ENCODE peak calls at places on chromosomes 11 and 22, in seven cellular contexts. E, G, U, F, S, D and L are unnamed samples.
A peak's percentile ranks its signal among the peaks of the same experiment; 100 is the strongest.

GRCh38 chr11:73343076-73343833 is 32.9 kb upstream of the RELT start:
- DNase-seq in S (no peak), F (no peak), D (no peak), G (no peak), U (no peak), E (peak; percentile 44), L (no peak)

GRCh38 chr11:93843906-93844305 is 6.5 kb downstream of the VSTM5 start:
- DNase-seq in G (no peak), U (no peak), F (no peak), E (no peak), D (no peak), S (no peak), L (no peak)

GRCh38 chr11:47714554-47715081 is 551 bp downstream of the AGBL2 start:
- DNase-seq in S (peak; percentile 1), E (no peak), U (no peak), G (no peak), D (peak; percentile 22), F (no peak), L (peak; percentile 28)

GRCh38 chr11:134510641-134511040 is 98.6 kb upstream of the B3GAT1 start:
- DNase-seq in E (no peak), S (no peak), F (no peak), G (no peak), U (peak; percentile 43), D (no peak), L (peak; percentile 30)

GRCh38 chr22:17562906-17563870 is at the start of gene SLC25A18:
- DNase-seq in D (no peak), G (no peak), S (no peak), U (peak; percentile 78), E (no peak), F (no peak), L (no peak)

GRCh38 chr11:11281626-11282025 is 71.4 kb downstream of the CSNK2A3 start:
- DNase-seq in D (no peak), F (no peak), G (no peak), E (no peak), S (no peak), U (no peak), L (no peak)

GRCh38 chr11:126212089-126212660 is 593 bp downstream of the FAM118B start:
- DNase-seq in G (no peak), E (no peak), F (no peak), D (peak; percentile 26), U (no peak), S (no peak), L (no peak)

GRCh38 chr11:47436726-47437125 is 10.5 kb upstream of the PSMC3 start:
- DNase-seq in S (no peak), U (no peak), G (no peak), D (no peak), E (no peak), F (no peak), L (no peak)

GRCh38 chr11:126160345-126161145 is 50.9 kb downstream of the RPUSD4 start:
- DNase-seq in E (no peak), U (no peak), F (no peak), G (no peak), S (no peak), D (no peak), L (no peak)

GRCh38 chr11:44633641-44634040 is 68.2 kb downstream of the CD82 start:
- DNase-seq in G (no peak), D (no peak), F (no peak), E (no peak), U (no peak), S (no peak), L (peak; percentile 1)

GRCh38 chr22:16936625-16937024 is 71.4 kb downstream of the GAB4 start:
- DNase-seq in E (no peak), G (no peak), U (no peak), S (no peak), F (no peak), D (no peak), L (no peak)

GRCh38 chr11:59614277-59615131 is 1.1 kb downstream of the OSBP start:
- DNase-seq in U (no peak), D (peak; percentile 14), S (no peak), G (no peak), E (no peak), F (peak; percentile 1), L (no peak)

GRCh38 chr11:59615637-59616395 is at the start of gene OSBP:
- DNase-seq in G (peak; percentile 99), F (peak; percentile 100), U (peak; percentile 99), S (peak; percentile 94), D (peak; percentile 100), E (peak; percentile 97), L (peak; percentile 99)

GRCh38 chr11:59615132-59615636 is 390 bp downstream of the OSBP start:
- DNase-seq in G (peak; percentile 28), U (peak; percentile 90), E (no peak), F (peak; percentile 1), S (peak; percentile 68), D (no peak), L (peak; percentile 50)

GRCh38 chr11:59616396-59616982 is 915 bp upstream of the OSBP start:
- DNase-seq in E (no peak), G (no peak), U (peak; percentile 99), F (no peak), S (no peak), D (no peak), L (no peak)

DNA sequence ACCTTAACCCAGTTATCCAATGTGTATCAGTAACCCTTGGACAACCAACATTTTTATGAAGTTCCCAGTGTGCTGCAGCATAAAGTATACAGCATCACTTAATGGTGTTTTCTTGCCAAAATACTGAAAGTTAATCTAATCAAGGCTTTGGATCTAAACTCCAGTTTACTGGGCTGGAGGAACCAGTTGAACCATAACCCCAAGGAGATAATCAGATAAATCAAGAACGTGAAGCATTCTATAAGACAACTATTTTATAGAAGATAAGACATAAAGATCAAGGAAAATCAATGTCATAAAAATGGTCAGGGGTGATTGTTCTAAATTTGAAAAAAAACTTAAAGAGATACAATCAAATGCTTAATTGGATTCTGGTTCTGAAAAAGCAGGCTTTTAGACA is 2.3 kb upstream of the OSBP start:
- DNase-seq in S (no peak), U (no peak), E (no peak), D (no peak), F (no peak), G (no peak), L (no peak)
- TF ChIP-seq CTCF in S (no peak), U (no peak), E (no peak), D (no peak), F (no peak), G (no peak), L (no peak)

GRCh38 chr11:121443688-121444275 is 8.3 kb upstream of the SORL1 start:
- DNase-seq in F (no peak), E (no peak), D (no peak), G (no peak), U (no peak), S (no peak), L (peak; percentile 24)

GRCh38 chr11:121446752-121447156 is 5.4 kb upstream of the SORL1 start:
- DNase-seq in S (no peak), D (peak; percentile 21), E (peak; percentile 33), F (no peak), U (no peak), G (no peak), L (no peak)

GRCh38 chr11:121441533-121441932 is 10.6 kb upstream of the SORL1 start:
- DNase-seq in S (no peak), E (no peak), U (no peak), D (no peak), G (no peak), F (no peak), L (no peak)

GRCh38 chr11:121445071-121445768 is 6.9 kb upstream of the SORL1 start:
- DNase-seq in D (no peak), S (no peak), F (no peak), G (no peak), U (peak; percentile 55), E (no peak), L (peak; percentile 37)

GRCh38 chr11:121444508-121444907 is 7.6 kb upstream of the SORL1 start:
- DNase-seq in S (no peak), F (no peak), E (no peak), D (no peak), U (no peak), G (no peak), L (no peak)
- TF ChIP-seq CTCF in S (no peak), F (no peak), E (no peak), D (no peak), U (no peak), G (no peak), L (no peak)

GRCh38 chr11:9738126-9738525 is 74.2 kb downstream of the SWAP70 start:
- DNase-seq in F (no peak), D (peak; percentile 41), G (no peak), E (no peak), S (no peak), U (no peak), L (no peak)

GRCh38 chr11:9735919-9736318 is 72.0 kb downstream of the SWAP70 start:
- DNase-seq in F (no peak), S (no peak), U (no peak), E (no peak), D (no peak), G (no peak), L (no peak)

GRCh38 chr11:9735236-9735635 is 71.4 kb downstream of the SWAP70 start:
- DNase-seq in G (no peak), E (no peak), F (no peak), S (no peak), D (no peak), U (no peak), L (no peak)

GRCh38 chr11:9738700-9739099 is 74.8 kb downstream of the SWAP70 start:
- DNase-seq in G (no peak), U (no peak), F (no peak), E (no peak), D (no peak), S (no peak), L (no peak)

DNA sequence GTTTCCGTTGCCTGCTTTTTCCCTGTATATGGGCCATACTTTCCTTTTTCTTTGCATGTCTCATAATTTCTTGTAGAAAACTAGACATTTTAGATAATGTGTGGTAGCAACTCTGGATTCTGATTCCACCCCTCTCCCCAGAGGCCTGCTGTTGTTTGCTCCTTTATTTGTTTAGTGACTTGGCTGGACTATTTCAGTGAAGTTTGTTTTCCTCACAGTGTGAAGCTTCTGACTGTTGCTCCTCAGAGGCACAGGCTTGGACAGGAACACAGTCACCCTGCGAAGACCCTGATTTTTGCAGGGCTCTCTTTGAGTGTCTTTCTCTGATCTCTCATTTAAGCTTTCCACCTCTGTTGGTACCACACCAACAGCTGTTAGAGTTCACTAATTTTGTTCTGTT is 72.5 kb downstream of the SWAP70 start:
- DNase-seq in S (no peak), D (no peak), U (no peak), F (no peak), G (no peak), E (no peak), L (no peak)
- TF ChIP-seq CTCF in S (no peak), D (no peak), U (no peak), F (no peak), G (no peak), E (no peak), L (no peak)

DNA sequence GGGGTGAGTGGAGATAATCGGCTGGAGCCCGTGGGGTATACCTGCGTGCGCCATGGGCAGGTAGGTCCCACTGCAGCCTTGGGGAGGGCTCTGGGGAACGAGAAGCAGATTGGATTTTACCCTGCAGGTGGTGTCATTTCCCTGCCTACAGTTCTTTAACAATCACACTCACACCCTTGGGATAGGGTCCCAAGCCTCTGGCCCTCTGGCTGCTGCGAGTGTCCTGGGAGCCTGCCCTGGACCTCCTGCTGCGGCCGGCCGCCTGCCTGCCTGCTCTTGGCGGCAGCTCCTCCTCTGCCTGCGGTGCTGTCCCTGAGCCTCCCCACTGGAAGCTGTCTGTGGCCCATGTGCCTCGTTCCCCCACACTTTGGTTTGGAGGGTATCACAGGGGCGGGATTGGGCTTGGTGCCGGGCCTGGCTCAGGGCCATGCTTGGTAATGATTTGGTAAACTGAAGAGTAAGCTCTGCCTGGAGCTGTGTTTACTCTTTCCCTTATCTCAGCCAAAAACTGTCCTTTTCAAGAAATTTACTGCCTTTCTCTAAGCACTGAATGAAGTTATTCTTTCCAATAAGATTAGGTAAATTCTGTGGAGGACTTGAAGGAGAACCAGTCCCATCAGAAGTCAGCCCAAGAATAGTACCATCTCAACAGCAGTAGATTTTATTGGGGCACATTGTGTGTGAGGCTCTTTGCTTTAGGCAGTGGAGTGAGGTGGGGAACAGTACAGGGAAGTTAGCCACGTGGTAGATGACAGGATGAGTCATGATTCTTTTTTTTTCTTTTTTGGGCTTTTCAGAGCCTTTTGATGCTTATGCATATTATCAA is 53.7 kb downstream of the TBC1D22A start:
- DNase-seq in U (peak; percentile 59), S (no peak), D (peak; percentile 73), G (no peak), F (no peak), E (no peak), L (no peak)
- TF ChIP-seq CTCF in U (no peak), S (no peak), D (no peak), G (no peak), F (no peak), E (no peak), L (no peak)